ENCODE peak calls at places on chromosomes 5 and 9, in five cellular contexts. One of them, this sample, is unnamed.

GRCh38 chr5:59069438-59070079 is 486.7 kb downstream of the RAB3C start:
- DNase-seq in caudate nucleus: no peak
- DNase-seq in small intestine: no peak
- DNase-seq in mucosa of descending colon: no peak
- DNase-seq in astrocyte: peak
- DNase-seq in this sample: peak

GRCh38 chr5:74556631-74557595 is 83.6 kb downstream of the ENC1 start:
- DNase-seq in caudate nucleus: no peak
- DNase-seq in small intestine: no peak
- DNase-seq in mucosa of descending colon: no peak
- DNase-seq in astrocyte: no peak
- DNase-seq in this sample: no peak

GRCh38 chr5:125227333-125228075 is 481.1 kb upstream of the ZNF608 start:
- DNase-seq in caudate nucleus: no peak
- DNase-seq in small intestine: peak
- DNase-seq in mucosa of descending colon: no peak
- DNase-seq in astrocyte: peak
- DNase-seq in this sample: peak

GRCh38 chr5:61228691-61229280 is 66.5 kb upstream of the SMIM15 start:
- DNase-seq in caudate nucleus: no peak
- DNase-seq in small intestine: no peak
- DNase-seq in mucosa of descending colon: no peak
- DNase-seq in astrocyte: peak
- DNase-seq in this sample: peak

GRCh38 chr5:35122819-35123218 is 75.1 kb upstream of the AGXT2 start:
- DNase-seq in caudate nucleus: no peak
- DNase-seq in small intestine: peak
- DNase-seq in mucosa of descending colon: no peak
- DNase-seq in astrocyte: no peak
- DNase-seq in this sample: no peak

GRCh38 chr5:95838552-95838951 is 16.0 kb upstream of the GLRX start:
- DNase-seq in caudate nucleus: peak
- DNase-seq in small intestine: peak
- DNase-seq in mucosa of descending colon: no peak
- DNase-seq in astrocyte: no peak
- DNase-seq in this sample: no peak

GRCh38 chr5:54646285-54647101 is 128.9 kb downstream of the SNX18 start:
- DNase-seq in caudate nucleus: peak
- DNase-seq in small intestine: peak
- DNase-seq in mucosa of descending colon: peak
- DNase-seq in astrocyte: peak
- DNase-seq in this sample: peak

GRCh38 chr5:135225856-135226560 is 173.0 kb downstream of the MACROH2A1 start:
- DNase-seq in caudate nucleus: no peak
- DNase-seq in small intestine: no peak
- DNase-seq in mucosa of descending colon: no peak
- DNase-seq in astrocyte: no peak
- DNase-seq in this sample: no peak

GRCh38 chr9:110582156-110582555 is 2.6 kb upstream of the SVEP1 start:
- DNase-seq in caudate nucleus: no peak
- DNase-seq in small intestine: no peak
- DNase-seq in mucosa of descending colon: no peak
- DNase-seq in astrocyte: no peak
- DNase-seq in this sample: no peak

GRCh38 chr5:149775785-149776184 is 45.7 kb downstream of the PPARGC1B start:
- DNase-seq in caudate nucleus: no peak
- DNase-seq in small intestine: no peak
- DNase-seq in mucosa of descending colon: no peak
- DNase-seq in astrocyte: no peak
- DNase-seq in this sample: no peak

GRCh38 chr9:16345902-16346301 is 524.6 kb downstream of the BNC2 start:
- DNase-seq in caudate nucleus: no peak
- DNase-seq in small intestine: no peak
- DNase-seq in mucosa of descending colon: no peak
- DNase-seq in astrocyte: no peak
- DNase-seq in this sample: no peak

GRCh38 chr5:82183828-82184227 is 94.3 kb downstream of the RPS23 start:
- DNase-seq in caudate nucleus: no peak
- DNase-seq in small intestine: no peak
- DNase-seq in mucosa of descending colon: no peak
- DNase-seq in astrocyte: peak
- DNase-seq in this sample: peak

GRCh38 chr5:4511996-4512656 is 628.0 kb upstream of the ADAMTS16 start:
- DNase-seq in caudate nucleus: no peak
- DNase-seq in small intestine: peak
- DNase-seq in mucosa of descending colon: no peak
- DNase-seq in astrocyte: peak
- DNase-seq in this sample: peak

GRCh38 chr5:133930061-133930823 is 38.2 kb downstream of the C5orf15 start:
- DNase-seq in caudate nucleus: no peak
- DNase-seq in small intestine: no peak
- DNase-seq in mucosa of descending colon: no peak
- DNase-seq in astrocyte: peak
- DNase-seq in this sample: peak

GRCh38 chr9:69831621-69832020 is 11.0 kb downstream of the CFAP95 start:
- DNase-seq in caudate nucleus: no peak
- DNase-seq in small intestine: no peak
- DNase-seq in mucosa of descending colon: no peak
- DNase-seq in astrocyte: no peak
- DNase-seq in this sample: no peak

GRCh38 chr5:14545308-14545707 is 36.3 kb upstream of the OTULINL start:
- DNase-seq in caudate nucleus: no peak
- DNase-seq in small intestine: no peak
- DNase-seq in mucosa of descending colon: no peak
- DNase-seq in astrocyte: no peak
- DNase-seq in this sample: no peak

GRCh38 chr5:32147959-32148358 is 26.2 kb downstream of the GOLPH3 start:
- DNase-seq in caudate nucleus: no peak
- DNase-seq in small intestine: no peak
- DNase-seq in mucosa of descending colon: no peak
- DNase-seq in astrocyte: no peak
- DNase-seq in this sample: no peak

GRCh38 chr5:101580591-101580990 is 677.5 kb upstream of the ST8SIA4 start:
- DNase-seq in caudate nucleus: no peak
- DNase-seq in small intestine: no peak
- DNase-seq in mucosa of descending colon: no peak
- DNase-seq in astrocyte: peak
- DNase-seq in this sample: peak

GRCh38 chr5:32790411-32790951 is 79.4 kb downstream of the NPR3 start:
- DNase-seq in caudate nucleus: no peak
- DNase-seq in small intestine: no peak
- DNase-seq in mucosa of descending colon: no peak
- DNase-seq in astrocyte: peak
- DNase-seq in this sample: peak

GRCh38 chr5:54360089-54360488 is 49.7 kb upstream of the ARL15 start:
- DNase-seq in caudate nucleus: no peak
- DNase-seq in small intestine: peak
- DNase-seq in mucosa of descending colon: no peak
- DNase-seq in astrocyte: peak
- DNase-seq in this sample: peak

GRCh38 chr5:158553195-158553945 is 546.3 kb downstream of the EBF1 start:
- DNase-seq in caudate nucleus: no peak
- DNase-seq in small intestine: no peak
- DNase-seq in mucosa of descending colon: no peak
- DNase-seq in astrocyte: peak
- DNase-seq in this sample: peak

GRCh38 chr9:127252405-127253093 is 12.0 kb upstream of the GARNL3 start:
- DNase-seq in caudate nucleus: no peak
- DNase-seq in small intestine: no peak
- DNase-seq in mucosa of descending colon: no peak
- DNase-seq in astrocyte: no peak
- DNase-seq in this sample: no peak

GRCh38 chr5:163106098-163106497 is 331.3 kb upstream of the CCNG1 start:
- DNase-seq in caudate nucleus: no peak
- DNase-seq in small intestine: no peak
- DNase-seq in mucosa of descending colon: no peak
- DNase-seq in astrocyte: no peak
- DNase-seq in this sample: no peak

GRCh38 chr5:133926489-133926878 is 41.9 kb downstream of the C5orf15 start:
- DNase-seq in caudate nucleus: no peak
- DNase-seq in small intestine: no peak
- DNase-seq in mucosa of descending colon: no peak
- DNase-seq in astrocyte: no peak
- DNase-seq in this sample: no peak

GRCh38 chr9:28031521-28032177 is 458.4 kb upstream of the C9orf72 start:
- DNase-seq in caudate nucleus: no peak
- DNase-seq in small intestine: no peak
- DNase-seq in mucosa of descending colon: no peak
- DNase-seq in astrocyte: no peak
- DNase-seq in this sample: no peak

GRCh38 chr5:1376921-1377320 is 32.0 kb upstream of the CLPTM1L start:
- DNase-seq in caudate nucleus: no peak
- DNase-seq in small intestine: no peak
- DNase-seq in mucosa of descending colon: no peak
- DNase-seq in astrocyte: no peak
- DNase-seq in this sample: no peak

GRCh38 chr5:84287964-84288363 is 96.7 kb downstream of the EDIL3 start:
- DNase-seq in caudate nucleus: no peak
- DNase-seq in small intestine: no peak
- DNase-seq in mucosa of descending colon: no peak
- DNase-seq in astrocyte: peak
- DNase-seq in this sample: peak

GRCh38 chr5:19497229-19497815 is 490.7 kb downstream of the CDH18 start:
- DNase-seq in caudate nucleus: no peak
- DNase-seq in small intestine: no peak
- DNase-seq in mucosa of descending colon: no peak
- DNase-seq in astrocyte: no peak
- DNase-seq in this sample: no peak

GRCh38 chr9:79573697-79573976 is 1.9 kb downstream of the TLE4 start:
- DNase-seq in caudate nucleus: no peak
- DNase-seq in small intestine: peak
- DNase-seq in mucosa of descending colon: no peak
- DNase-seq in astrocyte: no peak
- DNase-seq in this sample: no peak

GRCh38 chr5:119368238-119368630 is 12.4 kb downstream of the TNFAIP8 start:
- DNase-seq in caudate nucleus: no peak
- DNase-seq in small intestine: peak
- DNase-seq in mucosa of descending colon: no peak
- DNase-seq in astrocyte: no peak
- DNase-seq in this sample: no peak

GRCh38 chr9:126514037-126514821 is 99.5 kb upstream of the LMX1B start:
- DNase-seq in caudate nucleus: peak
- DNase-seq in small intestine: peak
- DNase-seq in mucosa of descending colon: peak
- DNase-seq in astrocyte: no peak
- DNase-seq in this sample: peak

GRCh38 chr9:113220467-113221002 is 542 bp downstream of the FKBP15 start:
- DNase-seq in caudate nucleus: no peak
- DNase-seq in small intestine: peak
- DNase-seq in mucosa of descending colon: no peak
- DNase-seq in astrocyte: no peak
- DNase-seq in this sample: peak

GRCh38 chr9:90458485-90458884 is 184.1 kb downstream of the DIRAS2 start:
- DNase-seq in caudate nucleus: no peak
- DNase-seq in small intestine: peak
- DNase-seq in mucosa of descending colon: peak
- DNase-seq in astrocyte: no peak
- DNase-seq in this sample: no peak

GRCh38 chr9:83572524-83572923 is 34.3 kb upstream of the FRMD3 start:
- DNase-seq in caudate nucleus: no peak
- DNase-seq in small intestine: no peak
- DNase-seq in mucosa of descending colon: no peak
- DNase-seq in astrocyte: peak
- DNase-seq in this sample: no peak

GRCh38 chr9:124078641-124079040 is 67.1 kb downstream of the LHX2 start:
- DNase-seq in caudate nucleus: no peak
- DNase-seq in small intestine: no peak
- DNase-seq in mucosa of descending colon: no peak
- DNase-seq in astrocyte: peak
- DNase-seq in this sample: peak

This sample was measured in fibroblast of lung.